ENCODE peak calls at places on chromosomes 11 and 22, in eight cellular contexts. D is effector memory CD4-positive, alpha-beta T cell; F is NCI-H1092; K is stimulated activated CD4-positive, alpha-beta T cell treated with anti-CD3 and anti-CD28 coated beads, Interleukin-4, amount 100 ng/mL, for 48 hours; Z is mucosa of descending colon; L is lower leg skin; R is OCI-M1; O is body of pancreas. I is an unnamed sample.

GRCh38 chr11:126915430-126915829 is 85.1 kb downstream of the KIRREL3 start:
- DNase-seq in D (no peak), F (no peak), K (no peak), Z (no peak), L (no peak), R (no peak), O (no peak), I (no peak)

GRCh38 chr11:45662665-45663485 is 2.5 kb downstream of the CHST1 start:
- DNase-seq in D (no peak), F (no peak), K (peak), Z (no peak), L (no peak), R (peak), O (no peak), I (no peak)

GRCh38 chr22:35334010-35334409 is 34.3 kb downstream of the TOM1 start:
- DNase-seq in D (no peak), F (no peak), K (no peak), Z (no peak), L (no peak), R (no peak), O (no peak), I (no peak)

GRCh38 chr11:90134420-90135003 is at the start of gene NAALAD2:
- DNase-seq in D (no peak), F (no peak), K (no peak), Z (peak), L (peak), R (peak), O (peak), I (peak)

GRCh38 chr11:624705-625635 is at the start of gene CDHR5:
- DNase-seq in D (no peak), F (no peak), K (no peak), Z (peak), L (no peak), R (no peak), O (no peak), I (peak)

GRCh38 chr11:83042966-83043711 is 28.6 kb downstream of the RAB30 start:
- DNase-seq in D (no peak), F (no peak), K (no peak), Z (no peak), L (no peak), R (peak), O (no peak), I (no peak)

GRCh38 chr11:76652989-76653673 is 17.4 kb downstream of the LRRC32 start:
- DNase-seq in D (no peak), F (no peak), K (no peak), Z (no peak), L (peak), R (no peak), O (no peak), I (no peak)

GRCh38 chr11:88246680-88247079 is 71.4 kb upstream of the RAB38 start:
- DNase-seq in D (no peak), F (no peak), K (no peak), Z (no peak), L (no peak), R (no peak), O (no peak), I (no peak)

GRCh38 chr22:44298331-44299087 is 14.2 kb downstream of the SHISAL1 start:
- DNase-seq in D (no peak), F (no peak), K (no peak), Z (no peak), L (no peak), R (no peak), O (no peak), I (no peak)

GRCh38 chr22:42820075-42820763 is 36.9 kb downstream of the ARFGAP3 start:
- DNase-seq in D (no peak), F (no peak), K (no peak), Z (no peak), L (no peak), R (peak), O (no peak), I (no peak)

GRCh38 chr11:132260636-132261035 is 890.2 kb downstream of the NTM start:
- DNase-seq in D (no peak), F (no peak), K (no peak), Z (no peak), L (no peak), R (no peak), O (no peak), I (no peak)

GRCh38 chr11:15665368-15665871 is 550.7 kb downstream of the INSC start:
- DNase-seq in D (no peak), F (no peak), K (no peak), Z (no peak), L (no peak), R (no peak), O (no peak), I (no peak)

GRCh38 chr11:3855808-3856491 is 486 bp downstream of the STIM1 start:
- DNase-seq in D (no peak), F (no peak), K (no peak), Z (peak), L (peak), R (peak), O (no peak), I (peak)

GRCh38 chr11:119338318-119338890 is 2.3 kb downstream of the C1QTNF5 start:
- DNase-seq in D (peak), F (peak), K (peak), Z (no peak), L (peak), R (peak), O (peak), I (peak)

GRCh38 chr11:122209619-122210377 is 93.8 kb upstream of the BLID start:
- DNase-seq in D (no peak), F (no peak), K (no peak), Z (no peak), L (peak), R (no peak), O (peak), I (no peak)

GRCh38 chr11:129947474-129947873 is 52.1 kb upstream of the NFRKB start:
- DNase-seq in D (no peak), F (no peak), K (no peak), Z (no peak), L (no peak), R (no peak), O (no peak), I (no peak)

GRCh38 chr11:114257621-114258558 is 38.3 kb upstream of the NNMT start:
- DNase-seq in D (no peak), F (no peak), K (no peak), Z (peak), L (peak), R (peak), O (peak), I (no peak)

GRCh38 chr11:10298342-10298741 is 4.3 kb upstream of the SBF2 start:
- DNase-seq in D (peak), F (no peak), K (no peak), Z (no peak), L (no peak), R (peak), O (no peak), I (no peak)

GRCh38 chr11:125886997-125887372 is 483 bp upstream of the HYLS1 start:
- DNase-seq in D (no peak), F (no peak), K (peak), Z (peak), L (peak), R (no peak), O (peak), I (peak)

GRCh38 chr11:89177691-89178231 is at the start of gene TYR:
- DNase-seq in D (no peak), F (no peak), K (no peak), Z (no peak), L (no peak), R (peak), O (no peak), I (no peak)

GRCh38 chr11:111309516-111309915 is 11.2 kb downstream of the POU2AF3 start:
- DNase-seq in D (no peak), F (no peak), K (no peak), Z (no peak), L (no peak), R (no peak), O (no peak), I (no peak)

GRCh38 chr11:69360606-69361005 is 66.7 kb downstream of the MYEOV start:
- DNase-seq in D (no peak), F (no peak), K (no peak), Z (no peak), L (peak), R (no peak), O (no peak), I (peak)

GRCh38 chr11:43952020-43952400 is 9.6 kb downstream of the C11orf96 start:
- DNase-seq in D (no peak), F (no peak), K (no peak), Z (no peak), L (no peak), R (no peak), O (no peak), I (no peak)